ENCODE peak calls at places on chromosomes 4 and X, in six cellular contexts. One of them, this sample, is unnamed.

GRCh38 chrX:30971761-30972603 is 82.9 kb upstream of the TAB3 start:
- DNase-seq in IMR-90: peak
- DNase-seq in stimulated activated CD4-positive, alpha-beta T cell treated with anti-CD3 and anti-CD28 coated beads, Interleukin-1b, Interleukin-23, amount 100 ng/mL, for 1 hour: no peak
- DNase-seq in coronary artery: no peak
- DNase-seq in NCI-H1105: no peak
- DNase-seq in lung microvascular endothelial cell: peak
- DNase-seq in this sample: peak

GRCh38 chr4:39362827-39363226 is 3.3 kb downstream of the RFC1 start:
- DNase-seq in stimulated activated CD4-positive, alpha-beta T cell treated with anti-CD3 and anti-CD28 coated beads, Interleukin-1b, Interleukin-23, amount 100 ng/mL, for 1 hour: no peak
- DNase-seq in IMR-90: peak
- DNase-seq in lung microvascular endothelial cell: no peak
- DNase-seq in coronary artery: no peak
- DNase-seq in NCI-H1105: no peak
- DNase-seq in this sample: no peak

GRCh38 chrX:118595501-118596042 is 100.0 kb downstream of the DOCK11 start:
- DNase-seq in lung microvascular endothelial cell: no peak
- DNase-seq in coronary artery: no peak
- DNase-seq in NCI-H1105: peak
- DNase-seq in IMR-90: no peak
- DNase-seq in stimulated activated CD4-positive, alpha-beta T cell treated with anti-CD3 and anti-CD28 coated beads, Interleukin-1b, Interleukin-23, amount 100 ng/mL, for 1 hour: no peak
- DNase-seq in this sample: no peak

GRCh38 chrX:134764202-134764785 is 106.0 kb upstream of the PLAC1 start:
- DNase-seq in lung microvascular endothelial cell: peak
- DNase-seq in NCI-H1105: no peak
- DNase-seq in IMR-90: no peak
- DNase-seq in stimulated activated CD4-positive, alpha-beta T cell treated with anti-CD3 and anti-CD28 coated beads, Interleukin-1b, Interleukin-23, amount 100 ng/mL, for 1 hour: no peak
- DNase-seq in coronary artery: no peak
- DNase-seq in this sample: peak

GRCh38 chr4:123327346-123327745 is 69.2 kb upstream of the SPRY1 start:
- DNase-seq in lung microvascular endothelial cell: peak
- DNase-seq in coronary artery: no peak
- DNase-seq in NCI-H1105: no peak
- DNase-seq in IMR-90: no peak
- DNase-seq in stimulated activated CD4-positive, alpha-beta T cell treated with anti-CD3 and anti-CD28 coated beads, Interleukin-1b, Interleukin-23, amount 100 ng/mL, for 1 hour: no peak
- DNase-seq in this sample: no peak

GRCh38 chr4:113406723-113407016 is 354.9 kb downstream of the CAMK2D start:
- DNase-seq in IMR-90: no peak
- DNase-seq in lung microvascular endothelial cell: peak
- DNase-seq in coronary artery: no peak
- DNase-seq in stimulated activated CD4-positive, alpha-beta T cell treated with anti-CD3 and anti-CD28 coated beads, Interleukin-1b, Interleukin-23, amount 100 ng/mL, for 1 hour: no peak
- DNase-seq in NCI-H1105: peak
- DNase-seq in this sample: no peak

GRCh38 chrX:30888526-30889146 is 418 bp downstream of the TAB3 start:
- DNase-seq in IMR-90: no peak
- DNase-seq in stimulated activated CD4-positive, alpha-beta T cell treated with anti-CD3 and anti-CD28 coated beads, Interleukin-1b, Interleukin-23, amount 100 ng/mL, for 1 hour: no peak
- DNase-seq in NCI-H1105: no peak
- DNase-seq in lung microvascular endothelial cell: peak
- DNase-seq in coronary artery: peak
- DNase-seq in this sample: no peak

GRCh38 chrX:124208675-124209074 is 123.8 kb upstream of the TEX13D start:
- DNase-seq in coronary artery: no peak
- DNase-seq in IMR-90: no peak
- DNase-seq in lung microvascular endothelial cell: no peak
- DNase-seq in NCI-H1105: no peak
- DNase-seq in stimulated activated CD4-positive, alpha-beta T cell treated with anti-CD3 and anti-CD28 coated beads, Interleukin-1b, Interleukin-23, amount 100 ng/mL, for 1 hour: no peak
- DNase-seq in this sample: no peak

GRCh38 chr4:185721190-185721948 is 90.6 kb downstream of the SORBS2 start:
- DNase-seq in coronary artery: no peak
- DNase-seq in NCI-H1105: no peak
- DNase-seq in lung microvascular endothelial cell: no peak
- DNase-seq in IMR-90: no peak
- DNase-seq in stimulated activated CD4-positive, alpha-beta T cell treated with anti-CD3 and anti-CD28 coated beads, Interleukin-1b, Interleukin-23, amount 100 ng/mL, for 1 hour: no peak
- DNase-seq in this sample: no peak

GRCh38 chrX:135389717-135390116 is 32.0 kb upstream of the SMIM10L2A start:
- DNase-seq in IMR-90: no peak
- DNase-seq in NCI-H1105: no peak
- DNase-seq in coronary artery: no peak
- DNase-seq in stimulated activated CD4-positive, alpha-beta T cell treated with anti-CD3 and anti-CD28 coated beads, Interleukin-1b, Interleukin-23, amount 100 ng/mL, for 1 hour: no peak
- DNase-seq in lung microvascular endothelial cell: peak
- DNase-seq in this sample: peak

GRCh38 chr4:188008377-188008776 is 12.8 kb downstream of the ZFP42 start:
- DNase-seq in IMR-90: peak
- DNase-seq in stimulated activated CD4-positive, alpha-beta T cell treated with anti-CD3 and anti-CD28 coated beads, Interleukin-1b, Interleukin-23, amount 100 ng/mL, for 1 hour: no peak
- DNase-seq in NCI-H1105: no peak
- DNase-seq in coronary artery: no peak
- DNase-seq in lung microvascular endothelial cell: peak
- DNase-seq in this sample: no peak

GRCh38 chr4:30719363-30720020 is 677 bp upstream of the PCDH7 start:
- DNase-seq in lung microvascular endothelial cell: peak
- DNase-seq in stimulated activated CD4-positive, alpha-beta T cell treated with anti-CD3 and anti-CD28 coated beads, Interleukin-1b, Interleukin-23, amount 100 ng/mL, for 1 hour: no peak
- DNase-seq in NCI-H1105: peak
- DNase-seq in coronary artery: peak
- DNase-seq in IMR-90: peak
- DNase-seq in this sample: peak

GRCh38 chr4:40831462-40831861 is 81.7 kb downstream of the NSUN7 start:
- DNase-seq in stimulated activated CD4-positive, alpha-beta T cell treated with anti-CD3 and anti-CD28 coated beads, Interleukin-1b, Interleukin-23, amount 100 ng/mL, for 1 hour: no peak
- DNase-seq in coronary artery: no peak
- DNase-seq in lung microvascular endothelial cell: no peak
- DNase-seq in NCI-H1105: no peak
- DNase-seq in IMR-90: no peak
- DNase-seq in this sample: no peak

GRCh38 chrX:9466115-9466495 is 1.2 kb downstream of the TBL1X start:
- DNase-seq in NCI-H1105: no peak
- DNase-seq in coronary artery: peak
- DNase-seq in stimulated activated CD4-positive, alpha-beta T cell treated with anti-CD3 and anti-CD28 coated beads, Interleukin-1b, Interleukin-23, amount 100 ng/mL, for 1 hour: no peak
- DNase-seq in IMR-90: peak
- DNase-seq in lung microvascular endothelial cell: peak
- DNase-seq in this sample: peak

GRCh38 chr4:87270144-87270543 is 49.7 kb upstream of the KLHL8 start:
- DNase-seq in lung microvascular endothelial cell: peak
- DNase-seq in stimulated activated CD4-positive, alpha-beta T cell treated with anti-CD3 and anti-CD28 coated beads, Interleukin-1b, Interleukin-23, amount 100 ng/mL, for 1 hour: no peak
- DNase-seq in NCI-H1105: peak
- DNase-seq in coronary artery: no peak
- DNase-seq in IMR-90: peak
- DNase-seq in this sample: peak

GRCh38 chr4:110815950-110816349 is 193.1 kb upstream of the PITX2 start:
- DNase-seq in IMR-90: no peak
- DNase-seq in NCI-H1105: no peak
- DNase-seq in lung microvascular endothelial cell: no peak
- DNase-seq in coronary artery: no peak
- DNase-seq in stimulated activated CD4-positive, alpha-beta T cell treated with anti-CD3 and anti-CD28 coated beads, Interleukin-1b, Interleukin-23, amount 100 ng/mL, for 1 hour: no peak
- DNase-seq in this sample: no peak

GRCh38 chr4:123676550-123677229 is 280.1 kb downstream of the SPRY1 start:
- DNase-seq in NCI-H1105: peak
- DNase-seq in stimulated activated CD4-positive, alpha-beta T cell treated with anti-CD3 and anti-CD28 coated beads, Interleukin-1b, Interleukin-23, amount 100 ng/mL, for 1 hour: no peak
- DNase-seq in lung microvascular endothelial cell: no peak
- DNase-seq in IMR-90: no peak
- DNase-seq in coronary artery: no peak
- DNase-seq in this sample: no peak

GRCh38 chr4:112865443-112865842 is 184.0 kb upstream of the ANK2 start:
- DNase-seq in coronary artery: no peak
- DNase-seq in lung microvascular endothelial cell: no peak
- DNase-seq in NCI-H1105: no peak
- DNase-seq in IMR-90: no peak
- DNase-seq in stimulated activated CD4-positive, alpha-beta T cell treated with anti-CD3 and anti-CD28 coated beads, Interleukin-1b, Interleukin-23, amount 100 ng/mL, for 1 hour: no peak
- DNase-seq in this sample: no peak

GRCh38 chr4:57342406-57342805 is 232.2 kb upstream of the IGFBP7 start:
- DNase-seq in lung microvascular endothelial cell: no peak
- DNase-seq in stimulated activated CD4-positive, alpha-beta T cell treated with anti-CD3 and anti-CD28 coated beads, Interleukin-1b, Interleukin-23, amount 100 ng/mL, for 1 hour: no peak
- DNase-seq in NCI-H1105: no peak
- DNase-seq in coronary artery: no peak
- DNase-seq in IMR-90: peak
- DNase-seq in this sample: no peak

GRCh38 chrX:111098874-111099273 is 2.9 kb downstream of the PAK3 start:
- DNase-seq in stimulated activated CD4-positive, alpha-beta T cell treated with anti-CD3 and anti-CD28 coated beads, Interleukin-1b, Interleukin-23, amount 100 ng/mL, for 1 hour: peak
- DNase-seq in coronary artery: no peak
- DNase-seq in lung microvascular endothelial cell: peak
- DNase-seq in IMR-90: peak
- DNase-seq in NCI-H1105: no peak
- DNase-seq in this sample: peak

GRCh38 chrX:39972340-39972739 is 125.4 kb downstream of the BCOR start:
- DNase-seq in IMR-90: peak
- DNase-seq in lung microvascular endothelial cell: no peak
- DNase-seq in coronary artery: no peak
- DNase-seq in NCI-H1105: no peak
- DNase-seq in stimulated activated CD4-positive, alpha-beta T cell treated with anti-CD3 and anti-CD28 coated beads, Interleukin-1b, Interleukin-23, amount 100 ng/mL, for 1 hour: no peak
- DNase-seq in this sample: no peak

GRCh38 chrX:12956704-12957541 is 18.0 kb upstream of the TMSB4X start:
- DNase-seq in stimulated activated CD4-positive, alpha-beta T cell treated with anti-CD3 and anti-CD28 coated beads, Interleukin-1b, Interleukin-23, amount 100 ng/mL, for 1 hour: no peak
- DNase-seq in NCI-H1105: no peak
- DNase-seq in IMR-90: peak
- DNase-seq in coronary artery: no peak
- DNase-seq in lung microvascular endothelial cell: no peak
- DNase-seq in this sample: no peak

GRCh38 chr4:183905081-183905592 is at the start of gene STOX2:
- DNase-seq in IMR-90: peak
- DNase-seq in NCI-H1105: no peak
- DNase-seq in coronary artery: peak
- DNase-seq in stimulated activated CD4-positive, alpha-beta T cell treated with anti-CD3 and anti-CD28 coated beads, Interleukin-1b, Interleukin-23, amount 100 ng/mL, for 1 hour: no peak
- DNase-seq in lung microvascular endothelial cell: peak
- DNase-seq in this sample: peak

GRCh38 chr4:108963910-108964309 is 201.1 kb upstream of the ETNPPL start:
- DNase-seq in stimulated activated CD4-positive, alpha-beta T cell treated with anti-CD3 and anti-CD28 coated beads, Interleukin-1b, Interleukin-23, amount 100 ng/mL, for 1 hour: no peak
- DNase-seq in IMR-90: no peak
- DNase-seq in NCI-H1105: no peak
- DNase-seq in coronary artery: no peak
- DNase-seq in lung microvascular endothelial cell: no peak
- DNase-seq in this sample: no peak

GRCh38 chr4:145887241-145887964 is 51.2 kb downstream of the ZNF827 start:
- DNase-seq in coronary artery: no peak
- DNase-seq in IMR-90: peak
- DNase-seq in lung microvascular endothelial cell: peak
- DNase-seq in stimulated activated CD4-positive, alpha-beta T cell treated with anti-CD3 and anti-CD28 coated beads, Interleukin-1b, Interleukin-23, amount 100 ng/mL, for 1 hour: no peak
- DNase-seq in NCI-H1105: no peak
- DNase-seq in this sample: no peak

GRCh38 chr4:64430933-64431332 is 21.7 kb upstream of the TECRL start:
- DNase-seq in IMR-90: no peak
- DNase-seq in coronary artery: no peak
- DNase-seq in lung microvascular endothelial cell: no peak
- DNase-seq in NCI-H1105: no peak
- DNase-seq in stimulated activated CD4-positive, alpha-beta T cell treated with anti-CD3 and anti-CD28 coated beads, Interleukin-1b, Interleukin-23, amount 100 ng/mL, for 1 hour: no peak
- DNase-seq in this sample: no peak

GRCh38 chrX:129658429-129658828 is 3.7 kb upstream of the APLN start:
- DNase-seq in IMR-90: no peak
- DNase-seq in coronary artery: peak
- DNase-seq in stimulated activated CD4-positive, alpha-beta T cell treated with anti-CD3 and anti-CD28 coated beads, Interleukin-1b, Interleukin-23, amount 100 ng/mL, for 1 hour: no peak
- DNase-seq in NCI-H1105: no peak
- DNase-seq in lung microvascular endothelial cell: no peak
- DNase-seq in this sample: no peak

GRCh38 chrX:13151806-13152510 is 107.5 kb upstream of the FAM9C start:
- DNase-seq in IMR-90: peak
- DNase-seq in stimulated activated CD4-positive, alpha-beta T cell treated with anti-CD3 and anti-CD28 coated beads, Interleukin-1b, Interleukin-23, amount 100 ng/mL, for 1 hour: no peak
- DNase-seq in NCI-H1105: no peak
- DNase-seq in coronary artery: no peak
- DNase-seq in lung microvascular endothelial cell: no peak
- DNase-seq in this sample: no peak

GRCh38 chr4:71006203-71006907 is 12.9 kb downstream of the DCK start:
- DNase-seq in stimulated activated CD4-positive, alpha-beta T cell treated with anti-CD3 and anti-CD28 coated beads, Interleukin-1b, Interleukin-23, amount 100 ng/mL, for 1 hour: no peak
- DNase-seq in NCI-H1105: no peak
- DNase-seq in lung microvascular endothelial cell: no peak
- DNase-seq in IMR-90: no peak
- DNase-seq in coronary artery: no peak
- DNase-seq in this sample: no peak

GRCh38 chr4:10063544-10064300 is 42.4 kb upstream of the SLC2A9 start:
- DNase-seq in lung microvascular endothelial cell: peak
- DNase-seq in coronary artery: peak
- DNase-seq in NCI-H1105: no peak
- DNase-seq in stimulated activated CD4-positive, alpha-beta T cell treated with anti-CD3 and anti-CD28 coated beads, Interleukin-1b, Interleukin-23, amount 100 ng/mL, for 1 hour: no peak
- DNase-seq in IMR-90: peak
- DNase-seq in this sample: peak

GRCh38 chrX:45191383-45191782 is 9.3 kb downstream of the DIPK2B start:
- DNase-seq in NCI-H1105: no peak
- DNase-seq in coronary artery: no peak
- DNase-seq in IMR-90: no peak
- DNase-seq in lung microvascular endothelial cell: no peak
- DNase-seq in stimulated activated CD4-positive, alpha-beta T cell treated with anti-CD3 and anti-CD28 coated beads, Interleukin-1b, Interleukin-23, amount 100 ng/mL, for 1 hour: no peak
- DNase-seq in this sample: no peak

This sample was measured in Caco-2.